ENCODE peak calls at places on chromosome 19, in four cellular contexts. V, K, E and S are unnamed samples.

GRCh38 chr19:19410553-19411550 is 5.4 kb downstream of the GATAD2A start:
- DNase-seq in V (peak), K (no peak), E (peak), S (no peak)

GRCh38 chr19:54462072-54462712 is 1.4 kb downstream of the LENG9 start:
- DNase-seq in V (peak), K (no peak), E (no peak), S (no peak)

GRCh38 chr19:14943601-14944000 is 2.3 kb downstream of the OR7C2 start:
- DNase-seq in V (no peak), K (no peak), E (no peak), S (no peak)

GRCh38 chr19:55695511-55696290 is 20.7 kb downstream of the EPN1 start:
- DNase-seq in V (no peak), K (no peak), E (no peak), S (no peak)

GRCh38 chr19:43524922-43525835 is 1.8 kb downstream of the ETHE1 start:
- DNase-seq in V (no peak), K (no peak), E (peak), S (no peak)

GRCh38 chr19:22517496-22518411 is 95.6 kb upstream of the ZNF98 start:
- DNase-seq in V (no peak), K (no peak), E (no peak), S (no peak)

GRCh38 chr19:41427647-41428480 is 690 bp upstream of the B3GNT8 start:
- DNase-seq in V (peak), K (no peak), E (peak), S (no peak)

GRCh38 chr19:10717054-10717355 is 874 bp upstream of the DNM2 start:
- DNase-seq in V (no peak), K (no peak), E (no peak), S (no peak)

GRCh38 chr19:7251502-7251901 is 42.7 kb downstream of the INSR start:
- DNase-seq in V (no peak), K (no peak), E (no peak), S (no peak)

GRCh38 chr19:57248646-57249045 is 8.2 kb downstream of the ZNF805 start:
- DNase-seq in V (no peak), K (no peak), E (no peak), S (no peak)

GRCh38 chr19:375395-376110 is 31.0 kb upstream of the MIER2 start:
- DNase-seq in V (no peak), K (no peak), E (no peak), S (no peak)

GRCh38 chr19:6087074-6087506 is 23.2 kb downstream of the RFX2 start:
- DNase-seq in V (no peak), K (no peak), E (peak), S (no peak)

GRCh38 chr19:50401505-50402450 is 17.0 kb upstream of the SPIB start:
- DNase-seq in V (no peak), K (no peak), E (no peak), S (no peak)

GRCh38 chr19:51724543-51724942 is 752 bp upstream of the HAS1 start:
- DNase-seq in V (no peak), K (no peak), E (no peak), S (no peak)